ENCODE peak calls at places on chromosomes 13 and 19, in five cellular contexts. One of them, this sample, is unnamed.

GRCh38 chr13:60679131-60679530 is 282.1 kb downstream of the TDRD3 start:
- DNase-seq in NAMALWA: no peak
- DNase-seq in astrocyte of the cerebellum: no peak
- DNase-seq in cerebellum: no peak
- DNase-seq in activated CD4-positive, alpha-beta T cell treated with anti-CD3 and anti-CD28 coated beads, Interleukin-2, amount 50 U/mL, for 48 hours: no peak
- DNase-seq in this sample: no peak

GRCh38 chr19:17357724-17358123 is 19.4 kb downstream of the PLVAP start:
- DNase-seq in NAMALWA: no peak
- DNase-seq in astrocyte of the cerebellum: no peak
- DNase-seq in cerebellum: no peak
- DNase-seq in activated CD4-positive, alpha-beta T cell treated with anti-CD3 and anti-CD28 coated beads, Interleukin-2, amount 50 U/mL, for 48 hours: no peak
- DNase-seq in this sample: no peak

GRCh38 chr13:28488376-28489005 is 6.4 kb downstream of the FLT1 start:
- DNase-seq in NAMALWA: no peak
- DNase-seq in astrocyte of the cerebellum: no peak
- DNase-seq in cerebellum: no peak
- DNase-seq in activated CD4-positive, alpha-beta T cell treated with anti-CD3 and anti-CD28 coated beads, Interleukin-2, amount 50 U/mL, for 48 hours: no peak
- DNase-seq in this sample: no peak

GRCh38 chr13:40063278-40063698 is 407.8 kb downstream of the COG6 start:
- DNase-seq in NAMALWA: no peak
- DNase-seq in astrocyte of the cerebellum: peak
- DNase-seq in cerebellum: peak
- DNase-seq in activated CD4-positive, alpha-beta T cell treated with anti-CD3 and anti-CD28 coated beads, Interleukin-2, amount 50 U/mL, for 48 hours: no peak
- DNase-seq in this sample: no peak

GRCh38 chr19:50357178-50358100 is 8.0 kb downstream of the NAPSA start:
- DNase-seq in NAMALWA: peak
- DNase-seq in astrocyte of the cerebellum: peak
- DNase-seq in cerebellum: peak
- DNase-seq in activated CD4-positive, alpha-beta T cell treated with anti-CD3 and anti-CD28 coated beads, Interleukin-2, amount 50 U/mL, for 48 hours: peak
- DNase-seq in this sample: peak

GRCh38 chr13:112994084-112994780 is 25.2 kb downstream of the MCF2L start:
- DNase-seq in NAMALWA: no peak
- DNase-seq in astrocyte of the cerebellum: no peak
- DNase-seq in cerebellum: no peak
- DNase-seq in activated CD4-positive, alpha-beta T cell treated with anti-CD3 and anti-CD28 coated beads, Interleukin-2, amount 50 U/mL, for 48 hours: no peak
- DNase-seq in this sample: no peak

GRCh38 chr19:1848399-1849131 is at the start of gene REXO1:
- DNase-seq in NAMALWA: peak
- DNase-seq in astrocyte of the cerebellum: peak
- DNase-seq in cerebellum: peak
- DNase-seq in activated CD4-positive, alpha-beta T cell treated with anti-CD3 and anti-CD28 coated beads, Interleukin-2, amount 50 U/mL, for 48 hours: peak
- DNase-seq in this sample: peak

GRCh38 chr19:50509366-50509765 is 1.6 kb downstream of the JOSD2 start:
- DNase-seq in NAMALWA: no peak
- DNase-seq in astrocyte of the cerebellum: no peak
- DNase-seq in cerebellum: no peak
- DNase-seq in activated CD4-positive, alpha-beta T cell treated with anti-CD3 and anti-CD28 coated beads, Interleukin-2, amount 50 U/mL, for 48 hours: no peak
- DNase-seq in this sample: no peak

GRCh38 chr19:17648097-17648660 is 40.0 kb downstream of the UNC13A start:
- DNase-seq in NAMALWA: no peak
- DNase-seq in astrocyte of the cerebellum: no peak
- DNase-seq in cerebellum: no peak
- DNase-seq in activated CD4-positive, alpha-beta T cell treated with anti-CD3 and anti-CD28 coated beads, Interleukin-2, amount 50 U/mL, for 48 hours: no peak
- DNase-seq in this sample: peak

GRCh38 chr13:107678075-107678689 is 537.2 kb downstream of the LIG4 start:
- DNase-seq in NAMALWA: no peak
- DNase-seq in astrocyte of the cerebellum: no peak
- DNase-seq in cerebellum: no peak
- DNase-seq in activated CD4-positive, alpha-beta T cell treated with anti-CD3 and anti-CD28 coated beads, Interleukin-2, amount 50 U/mL, for 48 hours: no peak
- DNase-seq in this sample: no peak

GRCh38 chr19:51807111-51807701 is 12.2 kb downstream of the FPR3 start:
- DNase-seq in NAMALWA: no peak
- DNase-seq in astrocyte of the cerebellum: no peak
- DNase-seq in cerebellum: no peak
- DNase-seq in activated CD4-positive, alpha-beta T cell treated with anti-CD3 and anti-CD28 coated beads, Interleukin-2, amount 50 U/mL, for 48 hours: no peak
- DNase-seq in this sample: no peak

GRCh38 chr13:48570225-48570828 is 37.4 kb upstream of the RCBTB2 start:
- DNase-seq in NAMALWA: no peak
- DNase-seq in astrocyte of the cerebellum: no peak
- DNase-seq in cerebellum: no peak
- DNase-seq in activated CD4-positive, alpha-beta T cell treated with anti-CD3 and anti-CD28 coated beads, Interleukin-2, amount 50 U/mL, for 48 hours: no peak
- DNase-seq in this sample: no peak

GRCh38 chr19:34213283-34213682 is 41.0 kb downstream of the LSM14A start:
- DNase-seq in NAMALWA: no peak
- DNase-seq in astrocyte of the cerebellum: no peak
- DNase-seq in cerebellum: no peak
- DNase-seq in activated CD4-positive, alpha-beta T cell treated with anti-CD3 and anti-CD28 coated beads, Interleukin-2, amount 50 U/mL, for 48 hours: no peak
- DNase-seq in this sample: no peak

GRCh38 chr13:106318941-106319411 is 216.5 kb downstream of the EFNB2 start:
- DNase-seq in NAMALWA: no peak
- DNase-seq in astrocyte of the cerebellum: peak
- DNase-seq in cerebellum: no peak
- DNase-seq in activated CD4-positive, alpha-beta T cell treated with anti-CD3 and anti-CD28 coated beads, Interleukin-2, amount 50 U/mL, for 48 hours: no peak
- DNase-seq in this sample: no peak

GRCh38 chr13:34733720-34734119 is 208.3 kb upstream of the NBEA start:
- DNase-seq in NAMALWA: no peak
- DNase-seq in astrocyte of the cerebellum: no peak
- DNase-seq in cerebellum: no peak
- DNase-seq in activated CD4-positive, alpha-beta T cell treated with anti-CD3 and anti-CD28 coated beads, Interleukin-2, amount 50 U/mL, for 48 hours: no peak
- DNase-seq in this sample: no peak

GRCh38 chr13:102587916-102588315 is 8.9 kb upstream of the TPP2 start:
- DNase-seq in NAMALWA: no peak
- DNase-seq in astrocyte of the cerebellum: no peak
- DNase-seq in cerebellum: no peak
- DNase-seq in activated CD4-positive, alpha-beta T cell treated with anti-CD3 and anti-CD28 coated beads, Interleukin-2, amount 50 U/mL, for 48 hours: no peak
- DNase-seq in this sample: no peak

GRCh38 chr13:98954313-98954712 is 23.6 kb downstream of the DOCK9 start:
- DNase-seq in NAMALWA: no peak
- DNase-seq in astrocyte of the cerebellum: peak
- DNase-seq in cerebellum: no peak
- DNase-seq in activated CD4-positive, alpha-beta T cell treated with anti-CD3 and anti-CD28 coated beads, Interleukin-2, amount 50 U/mL, for 48 hours: no peak
- DNase-seq in this sample: no peak

GRCh38 chr19:53521373-53522202 is 16.4 kb upstream of the ZNF331 start:
- DNase-seq in NAMALWA: no peak
- DNase-seq in astrocyte of the cerebellum: no peak
- DNase-seq in cerebellum: no peak
- DNase-seq in activated CD4-positive, alpha-beta T cell treated with anti-CD3 and anti-CD28 coated beads, Interleukin-2, amount 50 U/mL, for 48 hours: no peak
- DNase-seq in this sample: no peak

GRCh38 chr13:42732073-42732472 is 49.3 kb upstream of the FAM216B start:
- DNase-seq in NAMALWA: no peak
- DNase-seq in astrocyte of the cerebellum: no peak
- DNase-seq in cerebellum: no peak
- DNase-seq in activated CD4-positive, alpha-beta T cell treated with anti-CD3 and anti-CD28 coated beads, Interleukin-2, amount 50 U/mL, for 48 hours: no peak
- DNase-seq in this sample: no peak

GRCh38 chr13:27712421-27712820 is 79.9 kb upstream of the GSX1 start:
- DNase-seq in NAMALWA: no peak
- DNase-seq in astrocyte of the cerebellum: no peak
- DNase-seq in cerebellum: peak
- DNase-seq in activated CD4-positive, alpha-beta T cell treated with anti-CD3 and anti-CD28 coated beads, Interleukin-2, amount 50 U/mL, for 48 hours: peak
- DNase-seq in this sample: peak

GRCh38 chr13:49635599-49636433 is 7.5 kb downstream of the ARL11 start:
- DNase-seq in NAMALWA: peak
- DNase-seq in astrocyte of the cerebellum: no peak
- DNase-seq in cerebellum: no peak
- DNase-seq in activated CD4-positive, alpha-beta T cell treated with anti-CD3 and anti-CD28 coated beads, Interleukin-2, amount 50 U/mL, for 48 hours: no peak
- DNase-seq in this sample: no peak

GRCh38 chr13:94700536-94700935 is 11.8 kb downstream of the SOX21 start:
- DNase-seq in NAMALWA: no peak
- DNase-seq in astrocyte of the cerebellum: no peak
- DNase-seq in cerebellum: no peak
- DNase-seq in activated CD4-positive, alpha-beta T cell treated with anti-CD3 and anti-CD28 coated beads, Interleukin-2, amount 50 U/mL, for 48 hours: no peak
- DNase-seq in this sample: no peak

GRCh38 chr19:11196406-11197287 is 698 bp downstream of the KANK2 start:
- DNase-seq in NAMALWA: no peak
- DNase-seq in astrocyte of the cerebellum: no peak
- DNase-seq in cerebellum: no peak
- DNase-seq in activated CD4-positive, alpha-beta T cell treated with anti-CD3 and anti-CD28 coated beads, Interleukin-2, amount 50 U/mL, for 48 hours: no peak
- DNase-seq in this sample: peak

GRCh38 chr13:87975035-87975434 is 303.9 kb downstream of the SLITRK5 start:
- DNase-seq in NAMALWA: no peak
- DNase-seq in astrocyte of the cerebellum: no peak
- DNase-seq in cerebellum: no peak
- DNase-seq in activated CD4-positive, alpha-beta T cell treated with anti-CD3 and anti-CD28 coated beads, Interleukin-2, amount 50 U/mL, for 48 hours: no peak
- DNase-seq in this sample: no peak

GRCh38 chr13:74250738-74251190 is 116.6 kb upstream of the KLF12 start:
- DNase-seq in NAMALWA: no peak
- DNase-seq in astrocyte of the cerebellum: no peak
- DNase-seq in cerebellum: no peak
- DNase-seq in activated CD4-positive, alpha-beta T cell treated with anti-CD3 and anti-CD28 coated beads, Interleukin-2, amount 50 U/mL, for 48 hours: no peak
- DNase-seq in this sample: no peak

GRCh38 chr19:1113278-1113985 is 9.6 kb downstream of the GPX4 start:
- DNase-seq in NAMALWA: peak
- DNase-seq in astrocyte of the cerebellum: peak
- DNase-seq in cerebellum: peak
- DNase-seq in activated CD4-positive, alpha-beta T cell treated with anti-CD3 and anti-CD28 coated beads, Interleukin-2, amount 50 U/mL, for 48 hours: peak
- DNase-seq in this sample: peak

GRCh38 chr13:94886191-94886590 is 173.8 kb upstream of the SOX21 start:
- DNase-seq in NAMALWA: no peak
- DNase-seq in astrocyte of the cerebellum: peak
- DNase-seq in cerebellum: no peak
- DNase-seq in activated CD4-positive, alpha-beta T cell treated with anti-CD3 and anti-CD28 coated beads, Interleukin-2, amount 50 U/mL, for 48 hours: no peak
- DNase-seq in this sample: no peak

GRCh38 chr19:48819366-48819816 is 8.6 kb upstream of the BCAT2 start:
- DNase-seq in NAMALWA: no peak
- DNase-seq in astrocyte of the cerebellum: no peak
- DNase-seq in cerebellum: no peak
- DNase-seq in activated CD4-positive, alpha-beta T cell treated with anti-CD3 and anti-CD28 coated beads, Interleukin-2, amount 50 U/mL, for 48 hours: no peak
- DNase-seq in this sample: no peak

GRCh38 chr13:92433963-92434362 is 792.6 kb upstream of the GPC6 start:
- DNase-seq in NAMALWA: no peak
- DNase-seq in astrocyte of the cerebellum: no peak
- DNase-seq in cerebellum: no peak
- DNase-seq in activated CD4-positive, alpha-beta T cell treated with anti-CD3 and anti-CD28 coated beads, Interleukin-2, amount 50 U/mL, for 48 hours: no peak
- DNase-seq in this sample: no peak

GRCh38 chr13:20221772-20222171 is 10.3 kb downstream of the GJB6 start:
- DNase-seq in NAMALWA: no peak
- DNase-seq in astrocyte of the cerebellum: no peak
- DNase-seq in cerebellum: no peak
- DNase-seq in activated CD4-positive, alpha-beta T cell treated with anti-CD3 and anti-CD28 coated beads, Interleukin-2, amount 50 U/mL, for 48 hours: no peak
- DNase-seq in this sample: no peak

GRCh38 chr19:15290149-15290548 is 42.2 kb downstream of the BRD4 start:
- DNase-seq in NAMALWA: no peak
- DNase-seq in astrocyte of the cerebellum: no peak
- DNase-seq in cerebellum: no peak
- DNase-seq in activated CD4-positive, alpha-beta T cell treated with anti-CD3 and anti-CD28 coated beads, Interleukin-2, amount 50 U/mL, for 48 hours: no peak
- DNase-seq in this sample: no peak

GRCh38 chr13:100870898-100871297 is 196.3 kb upstream of the TMTC4 start:
- DNase-seq in NAMALWA: no peak
- DNase-seq in astrocyte of the cerebellum: no peak
- DNase-seq in cerebellum: no peak
- DNase-seq in activated CD4-positive, alpha-beta T cell treated with anti-CD3 and anti-CD28 coated beads, Interleukin-2, amount 50 U/mL, for 48 hours: no peak
- DNase-seq in this sample: no peak

GRCh38 chr13:108835082-108835481 is 205.7 kb downstream of the MYO16 start:
- DNase-seq in NAMALWA: no peak
- DNase-seq in astrocyte of the cerebellum: no peak
- DNase-seq in cerebellum: no peak
- DNase-seq in activated CD4-positive, alpha-beta T cell treated with anti-CD3 and anti-CD28 coated beads, Interleukin-2, amount 50 U/mL, for 48 hours: no peak
- DNase-seq in this sample: no peak

GRCh38 chr13:99501952-99502310 is 659 bp downstream of the TM9SF2 start:
- DNase-seq in NAMALWA: peak
- DNase-seq in astrocyte of the cerebellum: no peak
- DNase-seq in cerebellum: no peak
- DNase-seq in activated CD4-positive, alpha-beta T cell treated with anti-CD3 and anti-CD28 coated beads, Interleukin-2, amount 50 U/mL, for 48 hours: peak
- DNase-seq in this sample: peak

GRCh38 chr13:76725211-76725610 is 161.0 kb downstream of the KCTD12 start:
- DNase-seq in NAMALWA: no peak
- DNase-seq in astrocyte of the cerebellum: peak
- DNase-seq in cerebellum: no peak
- DNase-seq in activated CD4-positive, alpha-beta T cell treated with anti-CD3 and anti-CD28 coated beads, Interleukin-2, amount 50 U/mL, for 48 hours: no peak
- DNase-seq in this sample: no peak

GRCh38 chr19:2083174-2083854 is 12.8 kb downstream of the MOB3A start:
- DNase-seq in NAMALWA: peak
- DNase-seq in astrocyte of the cerebellum: no peak
- DNase-seq in cerebellum: no peak
- DNase-seq in activated CD4-positive, alpha-beta T cell treated with anti-CD3 and anti-CD28 coated beads, Interleukin-2, amount 50 U/mL, for 48 hours: peak
- DNase-seq in this sample: peak

GRCh38 chr13:47859129-47859528 is 141.9 kb downstream of the SUCLA2 start:
- DNase-seq in NAMALWA: no peak
- DNase-seq in astrocyte of the cerebellum: peak
- DNase-seq in cerebellum: no peak
- DNase-seq in activated CD4-positive, alpha-beta T cell treated with anti-CD3 and anti-CD28 coated beads, Interleukin-2, amount 50 U/mL, for 48 hours: no peak
- DNase-seq in this sample: no peak

GRCh38 chr13:40094056-40094455 is 438.6 kb downstream of the COG6 start:
- DNase-seq in NAMALWA: no peak
- DNase-seq in astrocyte of the cerebellum: no peak
- DNase-seq in cerebellum: no peak
- DNase-seq in activated CD4-positive, alpha-beta T cell treated with anti-CD3 and anti-CD28 coated beads, Interleukin-2, amount 50 U/mL, for 48 hours: no peak
- DNase-seq in this sample: no peak

This sample was measured in OCI-LY7.